ENCODE peak calls at places on chromosomes 3 and 15, in seven cellular contexts. One of them, this sample, is unnamed.

GRCh38 chr3:156300929-156301806 is 180.8 kb downstream of the KCNAB1 start:
- DNase-seq in H1: no peak
- DNase-seq in K562: no peak
- DNase-seq in HCT116: no peak
- DNase-seq in HepG2: no peak
- DNase-seq in SK-N-SH: no peak
- DNase-seq in GM12878: no peak
- DNase-seq in this sample: no peak

GRCh38 chr15:96732704-96733103 is 402.2 kb downstream of the NR2F2 start:
- DNase-seq in HepG2: no peak
- DNase-seq in H1: no peak
- DNase-seq in K562: no peak
- DNase-seq in GM12878: no peak
- DNase-seq in SK-N-SH: no peak
- DNase-seq in HCT116: no peak
- DNase-seq in this sample: no peak

GRCh38 chr15:99438222-99438592 is 127.6 kb upstream of the MEF2A start:
- DNase-seq in K562: no peak
- DNase-seq in SK-N-SH: no peak
- DNase-seq in HepG2: no peak
- DNase-seq in HCT116: no peak
- DNase-seq in GM12878: no peak
- DNase-seq in H1: no peak
- DNase-seq in this sample: no peak

GRCh38 chr3:3015472-3016089 is 94.6 kb downstream of the IL5RA start:
- DNase-seq in HCT116: peak; percentile 8
- DNase-seq in H1: no peak
- DNase-seq in GM12878: no peak
- DNase-seq in SK-N-SH: peak; percentile 58
- DNase-seq in K562: no peak
- DNase-seq in HepG2: peak; percentile 15
- DNase-seq in this sample: peak; percentile 18

GRCh38 chr3:173785004-173785403 is 387.5 kb downstream of the NLGN1 start:
- DNase-seq in SK-N-SH: peak; percentile 6
- DNase-seq in H1: no peak
- DNase-seq in HepG2: no peak
- DNase-seq in K562: no peak
- DNase-seq in HCT116: no peak
- DNase-seq in GM12878: no peak
- DNase-seq in this sample: no peak

GRCh38 chr15:66006986-66007385 is 137.7 kb downstream of the RAB11A start:
- DNase-seq in GM12878: no peak
- DNase-seq in SK-N-SH: no peak
- DNase-seq in H1: no peak
- DNase-seq in HCT116: no peak
- DNase-seq in K562: no peak
- DNase-seq in HepG2: no peak
- DNase-seq in this sample: no peak

GRCh38 chr15:76312540-76313174 is 1.4 kb upstream of the ETFA start:
- DNase-seq in H1: no peak
- DNase-seq in K562: no peak
- DNase-seq in HCT116: no peak
- DNase-seq in HepG2: peak; percentile 75
- DNase-seq in SK-N-SH: no peak
- DNase-seq in GM12878: no peak
- DNase-seq in this sample: peak; percentile 41

GRCh38 chr3:159804726-159805410 is 183.8 kb upstream of the IL12A start:
- DNase-seq in HCT116: peak; percentile 60
- DNase-seq in GM12878: no peak
- DNase-seq in K562: peak; percentile 35
- DNase-seq in HepG2: peak; percentile 73
- DNase-seq in H1: peak; percentile 49
- DNase-seq in SK-N-SH: peak; percentile 71
- DNase-seq in this sample: peak; percentile 62

GRCh38 chr15:101217446-101217845 is 34.4 kb downstream of the CHSY1 start:
- DNase-seq in HCT116: no peak
- DNase-seq in SK-N-SH: no peak
- DNase-seq in GM12878: no peak
- DNase-seq in K562: peak; percentile 30
- DNase-seq in HepG2: peak; percentile 26
- DNase-seq in H1: no peak
- DNase-seq in this sample: peak; percentile 56

GRCh38 chr15:24943361-24943760 is 11.4 kb upstream of the SNRPN start:
- DNase-seq in HCT116: no peak
- DNase-seq in HepG2: no peak
- DNase-seq in SK-N-SH: no peak
- DNase-seq in GM12878: no peak
- DNase-seq in H1: no peak
- DNase-seq in K562: no peak
- DNase-seq in this sample: no peak

GRCh38 chr3:61595826-61596225 is 34.5 kb downstream of the PTPRG start:
- DNase-seq in H1: no peak
- DNase-seq in SK-N-SH: no peak
- DNase-seq in HCT116: no peak
- DNase-seq in HepG2: no peak
- DNase-seq in GM12878: no peak
- DNase-seq in K562: no peak
- DNase-seq in this sample: no peak

GRCh38 chr15:58521293-58521991 is 89.7 kb downstream of the LIPC start:
- DNase-seq in GM12878: no peak
- DNase-seq in HepG2: peak; percentile 42
- DNase-seq in SK-N-SH: no peak
- DNase-seq in H1: peak; percentile 5
- DNase-seq in K562: peak; percentile 88
- DNase-seq in HCT116: peak; percentile 34
- DNase-seq in this sample: peak; percentile 91

GRCh38 chr3:3766140-3766539 is 33.1 kb upstream of the LRRN1 start:
- DNase-seq in HepG2: no peak
- DNase-seq in HCT116: no peak
- DNase-seq in GM12878: no peak
- DNase-seq in K562: no peak
- DNase-seq in H1: no peak
- DNase-seq in SK-N-SH: no peak
- DNase-seq in this sample: no peak

GRCh38 chr15:57769266-57769665 is 62.8 kb downstream of the POLR2M start:
- DNase-seq in SK-N-SH: no peak
- DNase-seq in H1: no peak
- DNase-seq in GM12878: no peak
- DNase-seq in HCT116: no peak
- DNase-seq in HepG2: no peak
- DNase-seq in K562: no peak
- DNase-seq in this sample: no peak

GRCh38 chr15:83844742-83845141 is 190.8 kb downstream of the ADAMTSL3 start:
- DNase-seq in HepG2: no peak
- DNase-seq in SK-N-SH: no peak
- DNase-seq in H1: no peak
- DNase-seq in GM12878: no peak
- DNase-seq in K562: no peak
- DNase-seq in HCT116: no peak
- DNase-seq in this sample: no peak

GRCh38 chr15:75884041-75884440 is 19.6 kb upstream of the FBXO22 start:
- DNase-seq in HCT116: no peak
- DNase-seq in GM12878: no peak
- DNase-seq in K562: no peak
- DNase-seq in SK-N-SH: no peak
- DNase-seq in HepG2: no peak
- DNase-seq in H1: no peak
- DNase-seq in this sample: no peak

GRCh38 chr15:82715003-82715402 is 5.3 kb upstream of the AP3B2 start:
- DNase-seq in GM12878: no peak
- DNase-seq in K562: no peak
- DNase-seq in SK-N-SH: no peak
- DNase-seq in HCT116: no peak
- DNase-seq in H1: no peak
- DNase-seq in HepG2: no peak
- DNase-seq in this sample: no peak

GRCh38 chr15:22944651-22945050 is 35.5 kb downstream of the CYFIP1 start:
- DNase-seq in SK-N-SH: no peak
- DNase-seq in GM12878: no peak
- DNase-seq in K562: no peak
- DNase-seq in HepG2: no peak
- DNase-seq in HCT116: no peak
- DNase-seq in H1: no peak
- DNase-seq in this sample: no peak

GRCh38 chr3:129606522-129607390 is at the start of gene PLXND1:
- DNase-seq in HepG2: no peak
- DNase-seq in H1: no peak
- DNase-seq in K562: peak; percentile 92
- DNase-seq in HCT116: no peak
- DNase-seq in GM12878: no peak
- DNase-seq in SK-N-SH: peak; percentile 94
- DNase-seq in this sample: peak; percentile 66

GRCh38 chr15:62647195-62647865 is 395.2 kb upstream of the TPM1 start:
- DNase-seq in GM12878: no peak
- DNase-seq in K562: no peak
- DNase-seq in SK-N-SH: no peak
- DNase-seq in H1: no peak
- DNase-seq in HCT116: peak; percentile 92
- DNase-seq in HepG2: peak; percentile 61
- DNase-seq in this sample: peak; percentile 13

GRCh38 chr15:62648954-62649353 is 393.6 kb upstream of the TPM1 start:
- DNase-seq in HCT116: peak; percentile 18
- DNase-seq in SK-N-SH: no peak
- DNase-seq in H1: no peak
- DNase-seq in GM12878: peak; percentile 35
- DNase-seq in HepG2: peak; percentile 20
- DNase-seq in K562: no peak
- DNase-seq in this sample: peak; percentile 41

GRCh38 chr15:62644874-62645755 is 397.4 kb upstream of the TPM1 start:
- DNase-seq in SK-N-SH: no peak
- DNase-seq in H1: no peak
- DNase-seq in HepG2: peak; percentile 64
- DNase-seq in GM12878: no peak
- DNase-seq in HCT116: no peak
- DNase-seq in K562: no peak
- DNase-seq in this sample: no peak

GRCh38 chr15:62653122-62653521 is 389.4 kb upstream of the TPM1 start:
- DNase-seq in SK-N-SH: no peak
- DNase-seq in H1: no peak
- DNase-seq in GM12878: no peak
- DNase-seq in K562: no peak
- DNase-seq in HepG2: no peak
- DNase-seq in HCT116: no peak
- DNase-seq in this sample: no peak

GRCh38 chr15:62649793-62650420 is 392.6 kb upstream of the TPM1 start:
- DNase-seq in H1: no peak
- DNase-seq in SK-N-SH: no peak
- DNase-seq in K562: no peak
- DNase-seq in HepG2: no peak
- DNase-seq in HCT116: no peak
- DNase-seq in GM12878: peak; percentile 46
- DNase-seq in this sample: no peak
- TF ChIP-seq JUND in H1: no peak
- TF ChIP-seq JUND in SK-N-SH: no peak
- TF ChIP-seq JUND in K562: no peak
- TF ChIP-seq JUND in HepG2: no peak
- TF ChIP-seq JUND in HCT116: no peak
- TF ChIP-seq JUND in GM12878: no peak
- TF ChIP-seq JUND in this sample: no peak

DNA sequence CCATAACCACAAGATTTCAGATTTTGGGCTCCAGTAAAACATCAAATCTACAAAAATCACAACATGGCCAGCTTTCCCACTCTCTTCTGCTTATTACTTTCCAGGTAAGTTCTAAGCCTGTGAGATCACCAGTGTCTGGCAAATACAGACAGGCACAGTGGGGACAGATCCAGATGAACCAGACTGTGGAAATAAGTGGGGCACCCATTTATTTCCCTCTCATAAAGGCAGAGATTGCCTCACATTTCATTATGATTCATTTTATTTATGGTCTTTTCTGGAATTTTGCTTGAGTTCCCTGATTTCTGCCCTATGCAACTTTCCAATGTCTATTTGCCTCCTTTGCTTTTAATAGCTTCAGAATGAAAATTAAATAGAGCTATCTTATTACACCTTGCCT is 66.8 kb downstream of the GREM1 start:
- DNase-seq in SK-N-SH: no peak
- DNase-seq in K562: no peak
- DNase-seq in HepG2: no peak
- DNase-seq in H1: no peak
- DNase-seq in GM12878: no peak
- DNase-seq in HCT116: no peak
- DNase-seq in this sample: no peak
- TF ChIP-seq JUND in SK-N-SH: no peak
- TF ChIP-seq JUND in K562: no peak
- TF ChIP-seq JUND in HepG2: no peak
- TF ChIP-seq JUND in H1: no peak
- TF ChIP-seq JUND in GM12878: no peak
- TF ChIP-seq JUND in HCT116: no peak
- TF ChIP-seq JUND in this sample: no peak

GRCh38 chr3:56759532-56759931 is 42.2 kb downstream of the ARHGEF3 start:
- DNase-seq in SK-N-SH: no peak
- DNase-seq in K562: no peak
- DNase-seq in HepG2: no peak
- DNase-seq in GM12878: no peak
- DNase-seq in H1: no peak
- DNase-seq in HCT116: no peak
- DNase-seq in this sample: no peak

GRCh38 chr3:56761887-56762605 is 39.7 kb downstream of the ARHGEF3 start:
- DNase-seq in GM12878: no peak
- DNase-seq in HepG2: no peak
- DNase-seq in SK-N-SH: peak; percentile 49
- DNase-seq in K562: no peak
- DNase-seq in HCT116: no peak
- DNase-seq in H1: no peak
- DNase-seq in this sample: no peak

GRCh38 chr3:56761023-56761422 is 40.7 kb downstream of the ARHGEF3 start:
- DNase-seq in K562: no peak
- DNase-seq in HepG2: no peak
- DNase-seq in SK-N-SH: no peak
- DNase-seq in GM12878: no peak
- DNase-seq in H1: no peak
- DNase-seq in HCT116: no peak
- DNase-seq in this sample: no peak

GRCh38 chr3:56754753-56755365 is 46.9 kb downstream of the ARHGEF3 start:
- DNase-seq in HCT116: no peak
- DNase-seq in GM12878: peak; percentile 34
- DNase-seq in SK-N-SH: no peak
- DNase-seq in HepG2: no peak
- DNase-seq in K562: no peak
- DNase-seq in H1: no peak
- DNase-seq in this sample: no peak

GRCh38 chr3:56758539-56758981 is 43.2 kb downstream of the ARHGEF3 start:
- DNase-seq in H1: no peak
- DNase-seq in K562: no peak
- DNase-seq in HCT116: peak; percentile 66
- DNase-seq in SK-N-SH: peak; percentile 30
- DNase-seq in HepG2: peak; percentile 86
- DNase-seq in GM12878: peak; percentile 87
- DNase-seq in this sample: no peak
- TF ChIP-seq JUND in H1: no peak
- TF ChIP-seq JUND in K562: no peak
- TF ChIP-seq JUND in HCT116: peak; percentile 74
- TF ChIP-seq JUND in SK-N-SH: peak; percentile 62
- TF ChIP-seq JUND in HepG2: no peak
- TF ChIP-seq JUND in GM12878: peak; percentile 81
- TF ChIP-seq JUND in this sample: peak; percentile 14

DNA sequence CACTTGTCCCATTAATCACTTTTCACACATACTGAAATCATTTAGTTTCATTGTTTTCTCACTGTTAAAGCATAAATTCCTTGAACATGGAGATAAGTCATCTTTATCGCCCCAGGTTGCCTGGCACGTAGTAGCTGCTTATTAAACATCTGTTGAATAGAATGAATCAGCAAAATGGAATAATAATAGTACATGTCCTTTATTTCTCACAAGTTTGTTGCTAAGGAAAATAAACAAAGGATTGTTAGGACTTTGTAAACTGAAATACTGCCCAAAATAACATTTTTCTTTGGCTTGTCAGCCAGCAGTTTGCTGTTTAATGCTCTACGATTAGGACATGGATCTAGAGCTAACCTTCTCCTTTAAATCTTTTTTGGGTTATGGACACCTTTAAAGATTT is 17.9 kb downstream of the SLC35A5 start:
- DNase-seq in GM12878: no peak
- DNase-seq in SK-N-SH: no peak
- DNase-seq in K562: no peak
- DNase-seq in HepG2: no peak
- DNase-seq in H1: no peak
- DNase-seq in HCT116: no peak
- DNase-seq in this sample: no peak
- TF ChIP-seq JUND in GM12878: no peak
- TF ChIP-seq JUND in SK-N-SH: no peak
- TF ChIP-seq JUND in K562: no peak
- TF ChIP-seq JUND in HepG2: no peak
- TF ChIP-seq JUND in H1: no peak
- TF ChIP-seq JUND in HCT116: no peak
- TF ChIP-seq JUND in this sample: no peak

This sample was measured in T47D.